ENCODE peak calls at places on chromosomes 2 and 18, in seven cellular contexts. E, X, D, W, A, C and K are unnamed samples.

GRCh38 chr2:233705911-233706506 is 6.7 kb upstream of the UGT1A5 start:
- DNase-seq in D (peak), E (no peak), X (peak), A (no peak), W (no peak), C (peak), K (no peak)

GRCh38 chr18:63528863-63529492 is 13.2 kb upstream of the SERPINB12 start:
- DNase-seq in X (peak), D (no peak), W (no peak), E (no peak), C (no peak), A (no peak), K (no peak)

GRCh38 chr2:151729837-151730236 is 4.4 kb downstream of the NEB start:
- DNase-seq in C (no peak), A (no peak), E (no peak), D (no peak), W (no peak), X (no peak), K (no peak)

GRCh38 chr2:9112079-9112721 is 94.4 kb upstream of the ASAP2 start:
- DNase-seq in C (peak), X (no peak), D (peak), A (peak), E (peak), W (no peak), K (peak)

GRCh38 chr2:175030380-175031271 is 25.4 kb upstream of the CHN1 start:
- DNase-seq in E (peak), X (no peak), W (peak), A (peak), D (no peak), C (no peak), K (no peak)

GRCh38 chr2:174888136-174888535 is 117.0 kb downstream of the CHN1 start:
- DNase-seq in E (no peak), D (no peak), A (no peak), C (no peak), W (no peak), X (no peak), K (no peak)

GRCh38 chr2:222572761-222573174 is 83.1 kb downstream of the FARSB start:
- DNase-seq in E (no peak), W (no peak), A (peak), X (peak), D (no peak), C (peak), K (no peak)

GRCh38 chr18:74980669-74981068 is 228.3 kb downstream of the PTGR3 start:
- DNase-seq in A (no peak), E (no peak), D (no peak), X (no peak), C (no peak), W (no peak), K (no peak)

GRCh38 chr2:157825885-157826284 is 50.2 kb downstream of the ACVR1 start:
- DNase-seq in W (no peak), A (no peak), C (peak), E (no peak), X (no peak), D (no peak), K (no peak)

GRCh38 chr18:37668971-37669747 is 103.6 kb upstream of the CELF4 start:
- DNase-seq in C (peak), W (no peak), E (no peak), D (no peak), A (no peak), X (no peak), K (no peak)

GRCh38 chr2:98317214-98317613 is 29.0 kb upstream of the CNGA3 start:
- DNase-seq in X (no peak), E (no peak), D (no peak), C (no peak), W (no peak), A (no peak), K (no peak)

GRCh38 chr18:78639597-78639950 is 340.0 kb upstream of the SALL3 start:
- DNase-seq in C (no peak), D (no peak), E (no peak), A (no peak), X (no peak), W (no peak), K (no peak)

GRCh38 chr2:234873828-234874173 is 78.0 kb upstream of the SH3BP4 start:
- DNase-seq in X (no peak), A (no peak), C (no peak), D (no peak), E (no peak), W (no peak), K (no peak)

GRCh38 chr2:49105506-49105905 is 48.8 kb downstream of the FSHR start:
- DNase-seq in X (no peak), C (no peak), A (no peak), W (no peak), E (no peak), D (no peak), K (no peak)

GRCh38 chr18:48472610-48473009 is 63.4 kb upstream of the ZBTB7C start:
- DNase-seq in E (no peak), X (no peak), W (no peak), D (no peak), A (no peak), C (no peak), K (no peak)

GRCh38 chr18:29651121-29651675 is 1391.3 kb downstream of the DSC3 start:
- DNase-seq in E (no peak), A (no peak), W (no peak), C (no peak), D (peak), X (no peak), K (no peak)

GRCh38 chr2:235670974-235671787 is 177.3 kb downstream of the AGAP1 start:
- DNase-seq in E (no peak), A (no peak), C (no peak), W (no peak), D (no peak), X (no peak), K (no peak)

GRCh38 chr2:201383156-201383555 is 26.0 kb upstream of the FLACC1 start:
- DNase-seq in W (no peak), C (no peak), E (no peak), D (no peak), A (no peak), X (no peak), K (no peak)

GRCh38 chr2:23293063-23293462 is 91.9 kb upstream of the KLHL29 start:
- DNase-seq in D (no peak), C (no peak), A (no peak), X (peak), W (no peak), E (no peak), K (no peak)

GRCh38 chr2:27622921-27623384 is 5.9 kb downstream of the CCDC121 start:
- DNase-seq in X (no peak), C (no peak), E (no peak), D (peak), A (no peak), W (no peak), K (peak)

GRCh38 chr2:33321236-33321731 is 155.2 kb upstream of the RASGRP3 start:
- DNase-seq in X (no peak), C (no peak), E (no peak), A (no peak), W (peak), D (no peak), K (peak)

GRCh38 chr18:62784338-62784965 is 69.1 kb downstream of the PHLPP1 start:
- DNase-seq in E (no peak), D (no peak), A (no peak), X (no peak), C (no peak), W (peak), K (no peak)

GRCh38 chr2:221156335-221156734 is 415.8 kb downstream of the EPHA4 start:
- DNase-seq in A (no peak), C (no peak), E (no peak), D (no peak), X (no peak), W (no peak), K (no peak)

GRCh38 chr2:172038121-172038520 is 38.4 kb downstream of the METAP1D start:
- DNase-seq in C (no peak), E (no peak), D (no peak), W (no peak), X (no peak), A (no peak), K (no peak)

GRCh38 chr2:239660390-239661228 is 259.8 kb upstream of the HDAC4 start:
- DNase-seq in W (no peak), D (no peak), E (no peak), A (no peak), C (no peak), X (no peak), K (no peak)

GRCh38 chr2:63631501-63631900 is 42.7 kb downstream of the MDH1 start:
- DNase-seq in W (no peak), X (no peak), D (no peak), C (no peak), A (no peak), E (no peak), K (no peak)

GRCh38 chr2:101744832-101745231 is 47.3 kb downstream of the MAP4K4 start:
- DNase-seq in A (no peak), E (no peak), W (no peak), D (no peak), X (no peak), C (no peak), K (no peak)

GRCh38 chr2:84919885-84920580 is 14.6 kb downstream of the TMSB10 start:
- DNase-seq in D (peak), W (peak), X (no peak), C (peak), A (no peak), E (peak), K (peak)

GRCh38 chr2:240869109-240869955 is 708 bp downstream of the AGXT start:
- DNase-seq in A (no peak), E (no peak), D (no peak), W (no peak), C (no peak), X (no peak), K (no peak)

GRCh38 chr2:15704788-15705115 is 113.1 kb downstream of the DDX1 start:
- DNase-seq in C (no peak), E (no peak), X (no peak), A (no peak), D (no peak), W (no peak), K (no peak)

GRCh38 chr18:78816114-78816513 is 163.5 kb upstream of the SALL3 start:
- DNase-seq in D (no peak), A (no peak), W (no peak), X (no peak), C (no peak), E (no peak), K (no peak)

GRCh38 chr2:64730551-64731305 is 77.0 kb upstream of the SERTAD2 start:
- DNase-seq in E (peak), A (peak), X (peak), W (peak), C (peak), D (peak), K (no peak)

GRCh38 chr2:221243758-221244157 is 328.3 kb downstream of the EPHA4 start:
- DNase-seq in E (no peak), C (no peak), X (no peak), D (no peak), A (no peak), W (no peak), K (no peak)

GRCh38 chr18:54939375-54939917 is 19.8 kb downstream of the CCDC68 start:
- DNase-seq in X (no peak), A (no peak), C (no peak), W (peak), D (no peak), E (no peak), K (no peak)

GRCh38 chr2:216034065-216034464 is 20.7 kb upstream of the MREG start:
- DNase-seq in X (peak), A (peak), W (peak), D (no peak), C (peak), E (peak), K (no peak)

GRCh38 chr2:135030826-135031225 is 16.4 kb downstream of the MAP3K19 start:
- DNase-seq in W (peak), C (no peak), X (no peak), A (peak), D (no peak), E (no peak), K (no peak)

GRCh38 chr2:201769664-201770373 is 10.9 kb downstream of the ALS2 start:
- DNase-seq in W (no peak), A (no peak), D (no peak), X (no peak), C (no peak), E (no peak), K (no peak)

GRCh38 chr2:157184161-157184910 is 73.2 kb upstream of the GALNT5 start:
- DNase-seq in D (no peak), W (no peak), X (no peak), C (no peak), E (no peak), A (no peak), K (no peak)

DNA sequence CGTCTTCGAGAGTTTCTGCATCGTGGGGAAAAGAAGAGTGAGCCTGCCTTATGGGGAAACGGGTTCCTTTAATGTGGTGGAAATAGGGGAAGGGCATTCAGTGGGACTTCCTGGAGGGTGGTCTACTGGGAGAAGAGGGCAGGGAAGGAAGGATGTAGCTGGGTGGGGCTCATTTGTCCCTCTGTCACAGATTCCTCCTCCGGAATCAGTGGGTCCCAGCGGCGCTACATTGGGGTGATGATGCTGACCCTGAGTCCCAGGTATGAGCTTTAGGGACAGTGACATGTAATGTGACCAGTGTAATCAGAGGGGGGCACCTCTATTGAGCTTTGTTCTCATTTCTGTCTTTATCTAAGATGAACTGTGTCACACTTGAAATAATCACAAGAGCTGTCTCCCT is 1.9 kb downstream of the HTRA2 start:
- DNase-seq in X (no peak), W (no peak), D (no peak), A (no peak), E (no peak), C (no peak), K (no peak)
- H3K4me3 ChIP-seq in X (no peak), W (peak), D (no peak), A (no peak), E (no peak), C (no peak), K (no peak)

GRCh38 chr2:11867926-11868325 is 121.5 kb downstream of the LPIN1 start:
- DNase-seq in E (no peak), X (no peak), C (no peak), D (no peak), A (no peak), W (peak), K (no peak)
- H3K4me3 ChIP-seq in E (no peak), X (no peak), C (no peak), D (no peak), A (no peak), W (peak), K (no peak)

DNA sequence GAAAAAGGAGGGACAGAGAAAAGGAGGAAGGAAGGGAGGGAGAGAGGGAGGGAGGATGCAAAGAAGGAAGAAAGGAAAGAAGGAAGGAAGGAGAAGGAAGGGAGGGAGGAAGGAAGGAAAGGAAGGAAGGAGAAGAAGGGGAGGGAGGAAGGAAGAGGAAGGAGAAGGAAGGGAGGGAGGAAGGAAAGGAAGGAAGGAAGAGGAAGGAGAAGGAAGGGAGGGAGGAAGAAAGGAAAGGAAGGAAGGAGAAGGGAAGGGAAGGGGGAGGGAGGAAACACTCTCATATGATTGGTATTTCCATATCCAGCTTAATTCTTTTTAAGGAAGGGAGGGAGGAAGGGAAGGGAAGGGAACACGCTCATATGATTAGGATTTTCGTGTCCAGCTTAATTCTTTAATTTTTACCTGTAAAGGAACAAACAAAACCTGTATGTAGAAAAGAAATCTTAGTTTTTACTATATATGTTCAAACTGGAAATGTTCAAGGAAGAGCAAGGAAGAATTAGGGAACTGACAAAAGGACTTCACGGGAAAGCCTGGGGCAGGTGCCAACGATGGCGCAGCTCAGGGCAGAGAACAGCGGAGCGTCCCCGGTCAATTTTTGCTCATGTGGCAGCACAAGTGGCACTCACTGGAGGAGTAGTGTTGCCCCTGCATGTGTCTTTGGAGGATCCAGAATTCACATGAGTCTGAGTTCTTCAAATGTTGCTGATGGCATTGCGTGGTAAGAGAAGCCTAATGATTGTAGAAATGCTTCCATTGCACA is 228.6 kb downstream of the ZNF516 start:
- DNase-seq in D (no peak), A (no peak), C (no peak), W (no peak), X (no peak), E (no peak), K (no peak)
- H3K4me3 ChIP-seq in D (no peak), A (no peak), C (peak), W (no peak), X (no peak), E (peak), K (peak)

GRCh38 chr2:67397143-67397986 is at the start of gene ETAA1:
- DNase-seq in A (peak), E (peak), X (peak), C (peak), D (peak), W (peak), K (peak)
- H3K4me3 ChIP-seq in A (peak), E (peak), X (peak), C (peak), D (peak), W (peak), K (peak)

DNA sequence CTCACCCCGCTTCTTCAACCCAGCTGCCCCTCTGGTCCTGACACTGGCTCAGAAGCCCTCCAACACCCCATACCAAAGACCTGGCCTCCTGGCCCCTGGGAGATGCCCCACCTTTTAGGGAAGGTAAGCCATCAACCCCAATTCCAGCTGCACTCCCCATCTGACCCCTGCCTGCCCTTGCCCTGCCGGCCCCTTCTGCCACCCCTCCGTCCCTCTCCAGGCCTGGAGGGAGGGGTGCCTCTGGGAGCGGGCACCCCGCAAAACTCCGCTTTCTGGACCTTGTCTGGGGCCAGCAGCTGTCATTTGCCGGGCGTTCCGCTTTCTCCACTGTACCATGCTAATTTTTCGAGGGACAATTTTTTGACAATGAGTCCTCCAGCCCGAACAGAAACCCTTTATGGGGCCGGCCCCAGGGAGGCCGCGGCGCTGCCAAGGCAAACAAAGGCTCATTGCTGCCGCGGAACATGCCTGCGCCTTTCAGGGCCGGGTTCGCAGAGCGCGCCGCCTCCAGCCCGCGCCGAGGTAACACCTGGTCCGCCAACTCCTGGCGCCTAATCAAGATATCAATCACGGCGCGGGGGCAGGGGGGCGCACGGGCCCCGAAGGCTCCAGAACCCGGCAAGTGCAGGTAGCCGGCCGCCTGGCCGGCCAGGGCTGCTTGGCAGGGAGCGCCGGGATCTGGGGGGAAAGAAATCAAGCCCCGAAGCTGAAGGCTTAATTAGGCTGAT is 96.0 kb downstream of the INHBB start:
- DNase-seq in E (no peak), W (no peak), D (no peak), A (peak), X (peak), C (peak), K (no peak)
- H3K4me3 ChIP-seq in E (no peak), W (no peak), D (peak), A (peak), X (no peak), C (peak), K (no peak)

GRCh38 chr2:127422631-127423475 is 4.6 kb downstream of the PROC start:
- DNase-seq in E (no peak), D (no peak), C (peak), A (peak), W (no peak), X (no peak), K (no peak)
- H3K4me3 ChIP-seq in E (no peak), D (peak), C (peak), A (peak), W (no peak), X (no peak), K (peak)

GRCh38 chr2:118062048-118062447 is 26.2 kb upstream of the INSIG2 start:
- DNase-seq in W (no peak), X (no peak), D (no peak), C (no peak), A (no peak), E (no peak), K (no peak)

GRCh38 chr2:118065015-118065666 is 23.1 kb upstream of the INSIG2 start:
- DNase-seq in X (no peak), W (no peak), C (no peak), D (no peak), A (no peak), E (no peak), K (no peak)

GRCh38 chr2:118061135-118061955 is 26.9 kb upstream of the INSIG2 start:
- DNase-seq in C (peak), D (no peak), W (peak), E (no peak), A (peak), X (no peak), K (no peak)

GRCh38 chr2:118062669-118063068 is 25.6 kb upstream of the INSIG2 start:
- DNase-seq in E (no peak), X (no peak), C (no peak), A (no peak), D (no peak), W (no peak), K (no peak)

GRCh38 chr2:118065927-118066326 is 22.3 kb upstream of the INSIG2 start:
- DNase-seq in D (no peak), X (no peak), W (no peak), A (no peak), E (no peak), C (no peak), K (no peak)
- H3K4me3 ChIP-seq in D (no peak), X (no peak), W (no peak), A (no peak), E (no peak), C (no peak), K (no peak)

GRCh38 chr2:129233166-129233565 is 746.3 kb upstream of the RAB6C start:
- DNase-seq in W (no peak), A (no peak), C (no peak), D (no peak), X (no peak), E (no peak), K (no peak)
- H3K4me3 ChIP-seq in W (no peak), A (no peak), C (no peak), D (no peak), X (no peak), E (no peak), K (no peak)

GRCh38 chr2:108621689-108622681 is 87.7 kb downstream of the LIMS1 start:
- DNase-seq in X (no peak), C (no peak), W (no peak), E (no peak), A (no peak), D (no peak), K (no peak)
- H3K4me3 ChIP-seq in X (no peak), C (peak), W (peak), E (no peak), A (no peak), D (peak), K (no peak)